ENCODE peak calls at places on chromosome 16, in ten cellular contexts. G is CD8-positive, alpha-beta T cell; U is cardiac muscle cell; X is prostate gland; F is fibroblast of lung; P is neural progenitor cell; C is psoas muscle; S is ascending aorta; L is thoracic aorta; O is colonic mucosa. Z is an unnamed sample.

GRCh38 chr16:57039148-57039812 is 49.9 kb downstream of the NLRC5 start:
- DNase-seq in G (peak), U (no peak), X (no peak), F (peak), P (no peak), C (no peak), S (no peak), L (no peak), O (no peak), Z (peak)

GRCh38 chr16:66996324-66996982 is 8.1 kb downstream of the CES4A start:
- DNase-seq in G (no peak), U (no peak), X (peak), F (peak), P (no peak), C (peak), S (peak), L (peak), O (no peak), Z (peak)

GRCh38 chr16:80540516-80541305 is at the start of gene DYNLRB2:
- DNase-seq in G (peak), U (peak), X (peak), F (peak), P (peak), C (peak), S (peak), L (peak), O (peak), Z (peak)

GRCh38 chr16:23482778-23483177 is 27.5 kb downstream of the GGA2 start:
- DNase-seq in G (peak), U (no peak), X (no peak), F (no peak), P (no peak), C (no peak), S (no peak), L (no peak), O (no peak), Z (no peak)

GRCh38 chr16:30069575-30070462 is 4.3 kb downstream of the ALDOA start:
- DNase-seq in G (no peak), U (peak), X (no peak), F (peak), P (no peak), C (peak), S (no peak), L (no peak), O (no peak), Z (peak)

GRCh38 chr16:89711601-89712475 is 8.9 kb downstream of the VPS9D1 start:
- DNase-seq in G (peak), U (peak), X (peak), F (peak), P (peak), C (no peak), S (no peak), L (no peak), O (peak), Z (no peak)

GRCh38 chr16:31678649-31679325 is 151.1 kb downstream of the AHSP start:
- DNase-seq in G (no peak), U (no peak), X (no peak), F (no peak), P (no peak), C (no peak), S (no peak), L (no peak), O (no peak), Z (no peak)

GRCh38 chr16:2086136-2086742 is 38.5 kb downstream of the TSC2 start:
- DNase-seq in G (no peak), U (no peak), X (peak), F (no peak), P (no peak), C (no peak), S (no peak), L (no peak), O (no peak), Z (no peak)

GRCh38 chr16:10949424-10949970 is 5.1 kb downstream of the CLEC16A start:
- DNase-seq in G (no peak), U (no peak), X (no peak), F (peak), P (peak), C (no peak), S (peak), L (no peak), O (no peak), Z (peak)

GRCh38 chr16:30077656-30078055 is 1.9 kb downstream of the PPP4C start:
- DNase-seq in G (no peak), U (no peak), X (no peak), F (peak), P (no peak), C (peak), S (no peak), L (no peak), O (no peak), Z (no peak)

GRCh38 chr16:73047536-73048291 is at the start of gene ZFHX3:
- DNase-seq in G (no peak), U (peak), X (peak), F (peak), P (peak), C (peak), S (peak), L (no peak), O (peak), Z (no peak)

GRCh38 chr16:56311208-56312027 is 113.9 kb downstream of the AMFR start:
- DNase-seq in G (no peak), U (no peak), X (no peak), F (no peak), P (no peak), C (no peak), S (no peak), L (no peak), O (no peak), Z (no peak)

GRCh38 chr16:88747588-88748301 is 37.3 kb downstream of the PIEZO1 start:
- DNase-seq in G (no peak), U (no peak), X (no peak), F (no peak), P (no peak), C (no peak), S (no peak), L (no peak), O (peak), Z (no peak)

GRCh38 chr16:70761656-70762055 is 39.3 kb downstream of the VAC14 start:
- DNase-seq in G (no peak), U (no peak), X (no peak), F (no peak), P (no peak), C (no peak), S (no peak), L (no peak), O (no peak), Z (no peak)

GRCh38 chr16:1493746-1494094 is 560 bp downstream of the TELO2 start:
- DNase-seq in G (no peak), U (peak), X (no peak), F (no peak), P (peak), C (peak), S (no peak), L (no peak), O (no peak), Z (no peak)

GRCh38 chr16:75264531-75264998 is 13.1 kb upstream of the BCAR1 start:
- DNase-seq in G (no peak), U (no peak), X (no peak), F (no peak), P (no peak), C (no peak), S (peak), L (no peak), O (no peak), Z (no peak)

GRCh38 chr16:66416136-66416535 is 11.0 kb upstream of the BEAN1 start:
- DNase-seq in G (no peak), U (no peak), X (no peak), F (no peak), P (no peak), C (no peak), S (peak), L (no peak), O (peak), Z (no peak)

GRCh38 chr16:30741461-30741914 is 6.7 kb upstream of the PHKG2 start:
- DNase-seq in G (no peak), U (peak), X (peak), F (peak), P (no peak), C (no peak), S (no peak), L (no peak), O (peak), Z (peak)

GRCh38 chr16:24906199-24906808 is 60.5 kb downstream of the SLC5A11 start:
- DNase-seq in G (no peak), U (no peak), X (no peak), F (peak), P (no peak), C (no peak), S (no peak), L (no peak), O (no peak), Z (peak)

GRCh38 chr16:11408261-11408660 is 63.0 kb downstream of the RMI2 start:
- DNase-seq in G (no peak), U (no peak), X (no peak), F (no peak), P (no peak), C (no peak), S (no peak), L (no peak), O (no peak), Z (no peak)

GRCh38 chr16:3173892-3174617 is 13.9 kb upstream of the OR1F1 start:
- DNase-seq in G (no peak), U (peak), X (no peak), F (no peak), P (peak), C (no peak), S (no peak), L (no peak), O (no peak), Z (no peak)

GRCh38 chr16:57260294-57260929 is 15.4 kb downstream of the ARL2BP start:
- DNase-seq in G (peak), U (no peak), X (no peak), F (peak), P (peak), C (peak), S (peak), L (no peak), O (no peak), Z (peak)

GRCh38 chr16:28989363-28989762 is 4.5 kb downstream of the LAT start:
- DNase-seq in G (no peak), U (no peak), X (no peak), F (no peak), P (no peak), C (no peak), S (no peak), L (no peak), O (no peak), Z (no peak)

GRCh38 chr16:89024546-89024945 is 47.5 kb upstream of the CBFA2T3 start:
- DNase-seq in G (no peak), U (no peak), X (no peak), F (no peak), P (no peak), C (no peak), S (no peak), L (no peak), O (no peak), Z (no peak)

GRCh38 chr16:87132361-87133014 is 184.7 kb downstream of the C16orf95 start:
- DNase-seq in G (no peak), U (no peak), X (no peak), F (peak), P (peak), C (no peak), S (peak), L (no peak), O (no peak), Z (peak)

GRCh38 chr16:58418601-58419000 is 26.3 kb downstream of the GINS3 start:
- DNase-seq in G (no peak), U (no peak), X (no peak), F (peak), P (no peak), C (peak), S (no peak), L (no peak), O (no peak), Z (peak)

GRCh38 chr16:3349175-3349574 is 6.5 kb upstream of the OR2C1 start:
- DNase-seq in G (no peak), U (peak), X (no peak), F (no peak), P (no peak), C (no peak), S (no peak), L (no peak), O (no peak), Z (no peak)

GRCh38 chr16:57627184-57627871 is 1.1 kb upstream of the ADGRG1 start:
- DNase-seq in G (no peak), U (peak), X (no peak), F (peak), P (peak), C (peak), S (no peak), L (no peak), O (no peak), Z (peak)

GRCh38 chr16:56448005-56448404 is 3.1 kb downstream of the NUDT21 start:
- DNase-seq in G (no peak), U (no peak), X (no peak), F (no peak), P (no peak), C (no peak), S (no peak), L (no peak), O (no peak), Z (no peak)

GRCh38 chr16:73026754-73027654 is 20.9 kb downstream of the ZFHX3 start:
- DNase-seq in G (no peak), U (no peak), X (no peak), F (no peak), P (no peak), C (no peak), S (peak), L (no peak), O (no peak), Z (no peak)

GRCh38 chr16:10391339-10391738 is 5.5 kb downstream of the ATF7IP2 start:
- DNase-seq in G (no peak), U (no peak), X (no peak), F (no peak), P (no peak), C (no peak), S (no peak), L (no peak), O (no peak), Z (no peak)

GRCh38 chr16:76897816-76898215 is 293.2 kb upstream of the MON1B start:
- DNase-seq in G (no peak), U (no peak), X (no peak), F (no peak), P (no peak), C (no peak), S (no peak), L (no peak), O (no peak), Z (no peak)

GRCh38 chr16:26316683-26317464 is 625.1 kb downstream of the HS3ST4 start:
- DNase-seq in G (no peak), U (peak), X (no peak), F (no peak), P (peak), C (no peak), S (no peak), L (no peak), O (no peak), Z (no peak)

GRCh38 chr16:81523387-81524115 is 78.9 kb downstream of the CMIP start:
- DNase-seq in G (no peak), U (no peak), X (peak), F (peak), P (no peak), C (peak), S (no peak), L (no peak), O (no peak), Z (peak)

GRCh38 chr16:9846362-9847099 is 335.7 kb downstream of the GRIN2A start:
- DNase-seq in G (no peak), U (no peak), X (no peak), F (no peak), P (no peak), C (no peak), S (no peak), L (no peak), O (no peak), Z (no peak)

GRCh38 chr16:88197481-88198456 is 185.0 kb upstream of the ZNF469 start:
- DNase-seq in G (peak), U (no peak), X (no peak), F (no peak), P (no peak), C (no peak), S (no peak), L (no peak), O (no peak), Z (no peak)

GRCh38 chr16:75048546-75048945 is 49.7 kb downstream of the ZNRF1 start:
- DNase-seq in G (no peak), U (no peak), X (no peak), F (peak), P (no peak), C (no peak), S (no peak), L (no peak), O (no peak), Z (peak)

GRCh38 chr16:2963074-2963610 is 933 bp upstream of the KREMEN2 start:
- DNase-seq in G (no peak), U (no peak), X (no peak), F (no peak), P (peak), C (no peak), S (no peak), L (no peak), O (peak), Z (no peak)

GRCh38 chr16:2081685-2082084 is 33.9 kb downstream of the TSC2 start:
- DNase-seq in G (no peak), U (no peak), X (no peak), F (no peak), P (no peak), C (no peak), S (no peak), L (no peak), O (no peak), Z (no peak)

GRCh38 chr16:88785106-88785924 is at the start of gene PIEZO1:
- DNase-seq in G (peak), U (peak), X (peak), F (peak), P (peak), C (peak), S (peak), L (no peak), O (peak), Z (no peak)

GRCh38 chr16:27762441-27762840 is 212.5 kb downstream of the KATNIP start:
- DNase-seq in G (no peak), U (no peak), X (no peak), F (peak), P (no peak), C (no peak), S (no peak), L (no peak), O (no peak), Z (peak)
- H3K27ac ChIP-seq in G (no peak), U (no peak), X (no peak), F (no peak), P (no peak), C (no peak), S (no peak), L (no peak), O (no peak), Z (peak)

GRCh38 chr16:20637247-20637646 is 60.2 kb downstream of the ACSM1 start:
- DNase-seq in G (no peak), U (no peak), X (no peak), F (no peak), P (no peak), C (no peak), S (no peak), L (no peak), O (no peak), Z (no peak)
- TF ChIP-seq CTCF in G (no peak), U (no peak), X (no peak), F (no peak), P (no peak), C (no peak), S (no peak), L (no peak), O (no peak), Z (no peak)

GRCh38 chr16:78257376-78257728 is 157.9 kb downstream of the WWOX start:
- DNase-seq in G (no peak), U (no peak), X (no peak), F (peak), P (peak), C (no peak), S (no peak), L (no peak), O (no peak), Z (no peak)
- H3K27ac ChIP-seq in G (no peak), U (no peak), X (no peak), F (no peak), P (no peak), C (no peak), S (no peak), L (no peak), O (no peak), Z (no peak)

DNA sequence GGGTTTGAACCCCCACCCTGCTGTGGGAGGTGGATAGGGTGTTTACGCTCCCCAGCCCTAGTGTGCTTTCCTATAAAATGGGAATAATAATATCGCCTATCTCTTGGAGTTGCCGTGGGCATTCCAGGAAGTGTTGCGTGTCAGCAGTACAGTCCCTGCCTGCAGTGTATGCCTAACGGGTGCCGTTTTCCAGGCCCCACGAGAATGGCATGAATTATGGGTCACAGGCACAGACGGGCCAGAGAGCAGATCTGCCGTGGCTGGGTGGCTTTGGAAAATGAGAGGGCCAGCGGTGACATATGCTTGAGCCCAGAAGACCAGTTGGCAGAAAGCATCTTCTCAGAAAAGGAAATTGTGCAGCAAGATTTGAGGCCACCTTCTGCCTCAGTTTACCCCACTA is 116.2 kb upstream of the CIBAR2 start:
- DNase-seq in G (no peak), U (no peak), X (no peak), F (no peak), P (no peak), C (no peak), S (no peak), L (no peak), O (no peak), Z (no peak)
- TF ChIP-seq CTCF in G (no peak), U (no peak), X (no peak), F (no peak), P (no peak), C (no peak), S (no peak), L (no peak), O (no peak), Z (no peak)

GRCh38 chr16:51149251-51149661 is 1.8 kb downstream of the SALL1 start:
- DNase-seq in G (no peak), U (peak), X (no peak), F (peak), P (peak), C (no peak), S (no peak), L (no peak), O (no peak), Z (no peak)
- H3K27ac ChIP-seq in G (no peak), U (peak), X (peak), F (no peak), P (peak), C (no peak), S (no peak), L (no peak), O (peak), Z (peak)

DNA sequence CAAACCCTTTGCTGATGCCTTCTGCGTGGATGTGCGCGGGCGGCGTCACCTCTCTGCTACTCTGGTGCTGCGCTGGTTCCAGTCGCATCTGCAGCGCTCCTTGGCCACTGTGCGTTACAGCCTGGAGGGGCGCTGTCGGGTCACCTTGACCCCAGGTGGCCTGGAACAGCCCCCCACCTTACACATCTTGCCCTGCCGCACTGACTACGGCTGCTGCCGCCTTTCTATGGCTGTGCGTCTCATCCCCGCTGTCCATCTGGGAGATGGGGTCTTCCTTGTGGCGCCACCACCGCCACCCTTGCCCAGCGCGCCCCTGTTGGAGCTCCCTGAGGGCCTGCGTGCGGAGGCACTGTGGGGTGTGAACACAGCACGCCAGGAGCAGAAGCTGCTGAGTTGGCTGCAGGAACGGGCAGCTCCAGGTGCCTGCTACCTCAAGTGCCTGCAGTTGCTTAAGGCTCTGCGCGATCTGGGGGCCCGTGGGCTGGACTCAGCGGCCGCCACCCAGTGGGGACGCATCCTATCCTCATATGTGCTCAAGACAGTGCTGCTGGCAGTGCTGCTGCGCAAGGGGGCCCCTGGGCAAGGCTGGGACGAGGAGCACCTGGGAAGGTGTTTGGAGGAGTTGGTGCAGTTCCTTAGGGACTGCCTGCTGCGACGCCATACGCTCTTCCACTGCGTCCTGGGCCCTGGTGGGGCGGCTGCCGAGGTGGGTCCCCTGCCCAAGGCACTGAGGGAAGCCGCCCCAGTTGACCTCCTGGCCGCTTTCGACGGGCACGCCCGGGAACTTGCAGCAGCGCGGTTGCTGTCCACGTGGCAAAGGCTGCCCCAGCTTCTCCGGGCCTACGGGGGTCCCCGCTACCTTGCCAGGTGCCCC is 1.6 kb downstream of the ITPRIPL2 start:
- DNase-seq in G (no peak), U (no peak), X (no peak), F (no peak), P (no peak), C (no peak), S (no peak), L (no peak), O (no peak), Z (no peak)
- TF ChIP-seq CTCF in G (no peak), U (peak), X (no peak), F (peak), P (no peak), C (peak), S (peak), L (no peak), O (no peak), Z (peak)

GRCh38 chr16:46918905-46919792 is 35.0 kb downstream of the GPT2 start:
- DNase-seq in G (no peak), U (no peak), X (no peak), F (no peak), P (peak), C (no peak), S (no peak), L (no peak), O (no peak), Z (no peak)

GRCh38 chr16:46922239-46922638 is 38.1 kb downstream of the GPT2 start:
- DNase-seq in G (no peak), U (no peak), X (no peak), F (no peak), P (no peak), C (no peak), S (no peak), L (no peak), O (peak), Z (no peak)

GRCh38 chr16:46918400-46918799 is 34.2 kb downstream of the GPT2 start:
- DNase-seq in G (no peak), U (no peak), X (no peak), F (no peak), P (no peak), C (no peak), S (no peak), L (no peak), O (no peak), Z (no peak)

GRCh38 chr16:46923513-46924295 is 39.5 kb downstream of the GPT2 start:
- DNase-seq in G (no peak), U (no peak), X (no peak), F (no peak), P (no peak), C (peak), S (no peak), L (no peak), O (no peak), Z (no peak)

GRCh38 chr16:46920402-46921068 is 36.4 kb downstream of the GPT2 start:
- DNase-seq in G (no peak), U (no peak), X (peak), F (no peak), P (no peak), C (no peak), S (no peak), L (no peak), O (peak), Z (no peak)
- H3K27ac ChIP-seq in G (no peak), U (no peak), X (peak), F (no peak), P (no peak), C (no peak), S (no peak), L (no peak), O (no peak), Z (no peak)